ENCODE peak calls at places on chromosomes 13 and 19, in five cellular contexts. N is AG04450, T is endodermal cell, Q is ovary, U is neuronal stem cell. X is an unnamed sample. For H3K9me3, the result is how much of the 10 kb centered on the place peaks cover.

GRCh38 chr13:41411536-41411935 is 45.8 kb upstream of the RGCC start:
- DNase-seq in N (peak), T (peak), Q (no peak), U (peak), X (no peak)

GRCh38 chr13:112210401-112210800 is 143.5 kb downstream of the SOX1 start:
- DNase-seq in N (no peak), T (peak), Q (no peak), U (no peak), X (no peak)

GRCh38 chr13:76300688-76301087 is 585.5 kb downstream of the KCTD12 start:
- DNase-seq in N (no peak), T (no peak), Q (no peak), U (no peak), X (no peak)

GRCh38 chr13:73254827-73255226 is 196.0 kb downstream of the KLF5 start:
- DNase-seq in N (no peak), T (no peak), Q (no peak), U (no peak), X (no peak)

GRCh38 chr13:29520671-29521070 is 74.8 kb downstream of the SLC7A1 start:
- DNase-seq in N (peak), T (no peak), Q (no peak), U (no peak), X (no peak)

GRCh38 chr19:30077851-30078355 is 135.9 kb downstream of the URI1 start:
- DNase-seq in N (no peak), T (no peak), Q (no peak), U (no peak), X (no peak)

GRCh38 chr13:40206241-40207109 is 460.0 kb downstream of the FOXO1 start:
- DNase-seq in N (no peak), T (no peak), Q (no peak), U (no peak), X (no peak)

GRCh38 chr13:39481493-39481892 is 121.5 kb downstream of the LHFPL6 start:
- DNase-seq in N (no peak), T (no peak), Q (no peak), U (no peak), X (no peak)

GRCh38 chr19:29841209-29841558 is 29.4 kb downstream of the CCNE1 start:
- DNase-seq in N (no peak), T (no peak), Q (no peak), U (no peak), X (no peak)

GRCh38 chr19:48813123-48813911 is 2.5 kb upstream of the BCAT2 start:
- DNase-seq in N (no peak), T (peak), Q (peak), U (no peak), X (no peak)

GRCh38 chr19:3722443-3723109 is 14.4 kb downstream of the TJP3 start:
- DNase-seq in N (no peak), T (peak), Q (no peak), U (no peak), X (no peak)

GRCh38 chr13:42574011-42574410 is at the start of gene TNFSF11:
- DNase-seq in N (no peak), T (peak), Q (no peak), U (no peak), X (no peak)

GRCh38 chr19:23116802-23117571 is at the start of gene ZNF730:
- DNase-seq in N (peak), T (peak), Q (peak), U (peak), X (peak)

GRCh38 chr19:10748924-10749434 is 31.1 kb downstream of the DNM2 start:
- DNase-seq in N (no peak), T (no peak), Q (no peak), U (no peak), X (no peak)

GRCh38 chr13:44406617-44407016 is 33.0 kb downstream of the SERP2 start:
- DNase-seq in N (no peak), T (no peak), Q (no peak), U (no peak), X (no peak)

GRCh38 chr13:103236213-103236612 is 170.0 kb upstream of the SLC10A2 start:
- DNase-seq in N (no peak), T (no peak), Q (no peak), U (no peak), X (no peak)

GRCh38 chr19:46371371-46371901 is 24.5 kb downstream of the PPP5C start:
- DNase-seq in N (no peak), T (no peak), Q (no peak), U (no peak), X (peak)

GRCh38 chr13:109743706-109744453 is 42.5 kb downstream of the IRS2 start:
- DNase-seq in N (peak), T (peak), Q (no peak), U (no peak), X (no peak)

GRCh38 chr13:74325106-74325505 is 190.9 kb upstream of the KLF12 start:
- DNase-seq in N (peak), T (no peak), Q (peak), U (no peak), X (no peak)

GRCh38 chr13:24083141-24083540 is 77.4 kb upstream of the SPATA13 start:
- DNase-seq in N (no peak), T (peak), Q (no peak), U (no peak), X (no peak)

GRCh38 chr19:55193481-55193880 is 13.4 kb upstream of the SYT5 start:
- DNase-seq in N (no peak), T (no peak), Q (no peak), U (no peak), X (no peak)

GRCh38 chr13:56720841-56721240 is 419.9 kb upstream of the PRR20A start:
- DNase-seq in N (no peak), T (no peak), Q (no peak), U (no peak), X (no peak)

GRCh38 chr13:45411631-45412030 is 6.5 kb downstream of the SLC25A30 start:
- DNase-seq in N (no peak), T (no peak), Q (no peak), U (no peak), X (no peak)

GRCh38 chr19:3186891-3187661 is 1.3 kb downstream of the NCLN start:
- DNase-seq in N (no peak), T (no peak), Q (peak), U (no peak), X (no peak)

GRCh38 chr13:30898721-30899188 is 7.3 kb upstream of the MEDAG start:
- DNase-seq in N (peak), T (no peak), Q (no peak), U (no peak), X (no peak)

GRCh38 chr19:33434886-33435705 is 61.6 kb downstream of the CEBPG start:
- DNase-seq in N (no peak), T (no peak), Q (peak), U (no peak), X (no peak)

GRCh38 chr13:110702591-110703526 is 3.1 kb downstream of the CARS2 start:
- DNase-seq in N (no peak), T (peak), Q (no peak), U (no peak), X (no peak)

GRCh38 chr19:38898788-38899446 is 501 bp downstream of the SIRT2 start:
- DNase-seq in N (no peak), T (no peak), Q (no peak), U (peak), X (peak)

GRCh38 chr13:44298314-44298713 is 75.3 kb upstream of the SERP2 start:
- DNase-seq in N (no peak), T (no peak), Q (no peak), U (no peak), X (no peak)

GRCh38 chr19:52735734-52736133 is 890 bp upstream of the ZNF611 start:
- DNase-seq in N (no peak), T (peak), Q (peak), U (peak), X (peak)

GRCh38 chr19:10453852-10454251 is 33.5 kb downstream of the PDE4A start:
- DNase-seq in N (no peak), T (no peak), Q (no peak), U (no peak), X (no peak)

GRCh38 chr13:33111414-33112110 is 95.3 kb downstream of the KL start:
- DNase-seq in N (no peak), T (no peak), Q (no peak), U (no peak), X (peak)

GRCh38 chr13:100298116-100298681 is 209.3 kb downstream of the PCCA start:
- DNase-seq in N (no peak), T (no peak), Q (no peak), U (no peak), X (no peak)

GRCh38 chr19:48878219-48879024 is 6.2 kb downstream of the PPP1R15A start:
- DNase-seq in N (no peak), T (no peak), Q (no peak), U (no peak), X (no peak)

GRCh38 chr13:52067237-52067636 is 42.7 kb downstream of the UTP14C start:
- DNase-seq in N (no peak), T (no peak), Q (no peak), U (no peak), X (no peak)
- H3K9me3 ChIP-seq in N (under half), T (half or more), Q (under half), U (under half), X (half or more)

GRCh38 chr13:25231537-25231936 is 55.8 kb downstream of the MTMR6 start:
- DNase-seq in N (no peak), T (no peak), Q (no peak), U (no peak), X (no peak)
- H3K4me3 ChIP-seq in N (no peak), T (no peak), Q (no peak), U (no peak), X (no peak)

DNA sequence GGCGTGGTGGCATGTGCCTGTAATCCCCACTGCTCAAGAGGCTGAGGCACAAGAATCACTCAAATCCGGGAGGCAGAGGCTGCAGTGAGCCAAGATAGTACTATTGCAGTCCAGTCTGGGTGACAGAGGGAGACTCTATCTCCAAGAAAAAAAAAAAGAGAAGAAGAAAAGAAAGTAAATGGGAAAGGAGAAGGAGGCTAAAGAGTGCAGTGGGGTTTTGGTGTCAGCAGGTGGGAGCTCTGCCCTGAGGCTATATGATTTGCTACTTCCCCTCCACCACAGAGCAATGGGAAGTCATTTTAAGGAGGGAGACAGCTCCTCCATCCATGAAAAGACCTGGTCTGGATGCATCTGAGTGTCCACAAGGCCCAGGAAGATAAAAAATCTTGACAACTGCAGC is 23.1 kb downstream of the UNC13A start:
- DNase-seq in N (no peak), T (no peak), Q (no peak), U (no peak), X (no peak)
- H3K9me3 ChIP-seq in N (under half), T (under half), Q (under half), U (under half), X (under half)

GRCh38 chr19:590750-591098 is 1.0 kb downstream of the HCN2 start:
- DNase-seq in N (no peak), T (no peak), Q (no peak), U (no peak), X (no peak)
- H3K4me3 ChIP-seq in N (no peak), T (no peak), Q (no peak), U (no peak), X (no peak)

GRCh38 chr19:8904597-8904996 is 72.4 kb downstream of the MBD3L1 start:
- DNase-seq in N (no peak), T (no peak), Q (no peak), U (no peak), X (no peak)
- H3K9me3 ChIP-seq in N (under half), T (half or more), Q (under half), U (under half), X (under half)

GRCh38 chr13:65868106-65868505 is 1362.0 kb downstream of the PCDH9 start:
- DNase-seq in N (no peak), T (no peak), Q (no peak), U (no peak), X (no peak)

GRCh38 chr13:65864039-65864438 is 1366.1 kb downstream of the PCDH9 start:
- DNase-seq in N (no peak), T (no peak), Q (no peak), U (no peak), X (no peak)

GRCh38 chr13:65866138-65866537 is 1364.0 kb downstream of the PCDH9 start:
- DNase-seq in N (no peak), T (no peak), Q (no peak), U (no peak), X (no peak)
- H3K4me3 ChIP-seq in N (no peak), T (no peak), Q (no peak), U (no peak), X (no peak)